ENCODE peak calls at places on chromosomes 5 and 9, in eight cellular contexts. B is head of caudate nucleus; X is heart left ventricle; G is HT1080; J is HTR-8/SVneo; H is germinal center; C is hypothalamus; L is CD8-positive, alpha-beta memory T cell. R is an unnamed sample.

GRCh38 chr9:11269036-11269435 is 656.2 kb upstream of the PTPRD start:
- DNase-seq in G (no peak), J (no peak), B (no peak), H (no peak), L (no peak), X (no peak), C (no peak), R (no peak)

GRCh38 chr9:133516961-133517350 is 7.8 kb downstream of the MYMK start:
- DNase-seq in G (no peak), H (no peak), X (peak), L (no peak), C (no peak), B (no peak), J (no peak), R (no peak)

GRCh38 chr5:119386945-119387344 is 31.1 kb downstream of the TNFAIP8 start:
- DNase-seq in H (no peak), J (no peak), B (no peak), L (no peak), G (no peak), X (peak), C (no peak), R (no peak)

GRCh38 chr5:27876071-27876470 is 837.7 kb upstream of the CDH9 start:
- DNase-seq in X (no peak), L (no peak), J (no peak), B (no peak), G (peak), C (no peak), H (no peak), R (no peak)

GRCh38 chr5:172003750-172004149 is 2.7 kb downstream of the FBXW11 start:
- DNase-seq in C (no peak), J (no peak), X (no peak), L (no peak), H (no peak), B (no peak), G (no peak), R (no peak)

GRCh38 chr9:127838375-127839078 is 15.9 kb downstream of the ENG start:
- DNase-seq in B (no peak), L (no peak), X (peak), H (no peak), J (peak), C (no peak), G (peak), R (peak)

GRCh38 chr9:35026671-35027070 is 37.1 kb downstream of the DNAJB5 start:
- DNase-seq in G (no peak), H (no peak), X (no peak), L (no peak), B (no peak), J (no peak), C (no peak), R (no peak)

GRCh38 chr9:121292051-121292450 is 24.1 kb downstream of the GSN start:
- DNase-seq in J (no peak), G (no peak), H (no peak), C (no peak), X (no peak), L (no peak), B (no peak), R (no peak)

GRCh38 chr9:73441890-73442818 is 290.5 kb downstream of the ANXA1 start:
- DNase-seq in L (no peak), X (no peak), J (no peak), H (no peak), C (no peak), B (no peak), G (peak), R (peak)

GRCh38 chr5:154860123-154860522 is 1.7 kb downstream of the CNOT8 start:
- DNase-seq in C (no peak), H (no peak), B (no peak), G (peak), X (no peak), J (no peak), L (no peak), R (peak)

GRCh38 chr5:179243333-179243732 is 101.9 kb downstream of the ADAMTS2 start:
- DNase-seq in G (no peak), B (peak), X (no peak), J (no peak), H (no peak), C (no peak), L (no peak), R (peak)

GRCh38 chr9:109475526-109475925 is 22.6 kb downstream of the PTPN3 start:
- DNase-seq in X (no peak), C (no peak), J (no peak), B (no peak), H (no peak), G (no peak), L (no peak), R (no peak)

GRCh38 chr9:79266986-79267385 is 304.8 kb upstream of the TLE4 start:
- DNase-seq in X (no peak), H (no peak), G (no peak), J (no peak), C (no peak), L (no peak), B (no peak), R (no peak)

GRCh38 chr5:134582281-134582680 is 50.3 kb downstream of the SAR1B start:
- DNase-seq in J (no peak), G (no peak), X (peak), B (no peak), H (no peak), L (no peak), C (no peak), R (no peak)

GRCh38 chr5:171581756-171582155 is 162.3 kb downstream of the FGF18 start:
- DNase-seq in J (no peak), B (no peak), G (no peak), X (no peak), L (no peak), H (no peak), C (no peak), R (no peak)

GRCh38 chr5:149917073-149917676 is 27.4 kb downstream of the PDE6A start:
- DNase-seq in B (no peak), J (no peak), L (no peak), X (no peak), G (no peak), C (no peak), H (no peak), R (no peak)

GRCh38 chr9:70470050-70471015 is 55.9 kb upstream of the KLF9 start:
- DNase-seq in X (peak), J (no peak), L (no peak), C (no peak), B (no peak), G (peak), H (no peak), R (no peak)

GRCh38 chr5:103690676-103691075 is 128.1 kb upstream of the NUDT12 start:
- DNase-seq in G (no peak), X (no peak), H (no peak), L (no peak), C (no peak), B (no peak), J (no peak), R (no peak)

GRCh38 chr5:149998281-149998680 is 2.2 kb downstream of the TIGD6 start:
- DNase-seq in X (no peak), H (no peak), B (no peak), C (no peak), G (no peak), L (no peak), J (no peak), R (no peak)

GRCh38 chr5:59187772-59188347 is 605.0 kb downstream of the RAB3C start:
- DNase-seq in L (no peak), J (no peak), H (no peak), G (peak), X (no peak), C (no peak), B (no peak), R (no peak)

GRCh38 chr9:87671478-87671877 is 54.4 kb upstream of the CTSL start:
- DNase-seq in L (no peak), H (no peak), B (no peak), G (no peak), X (no peak), J (no peak), C (no peak), R (no peak)

GRCh38 chr5:164266571-164266970 is 761.2 kb downstream of the MAT2B start:
- DNase-seq in L (no peak), J (no peak), X (no peak), H (no peak), B (no peak), G (no peak), C (no peak), R (no peak)

GRCh38 chr5:43231977-43232376 is 40.0 kb downstream of the NIM1K start:
- DNase-seq in L (no peak), G (peak), B (no peak), H (no peak), X (no peak), C (no peak), J (no peak), R (peak)

GRCh38 chr5:149333711-149334443 is 11.4 kb upstream of the GRPEL2 start:
- DNase-seq in X (no peak), H (no peak), G (no peak), L (no peak), C (no peak), J (no peak), B (no peak), R (no peak)

GRCh38 chr5:24566933-24567332 is 77.8 kb downstream of the CDH10 start:
- DNase-seq in C (no peak), G (no peak), L (no peak), J (no peak), B (no peak), H (no peak), X (no peak), R (no peak)

GRCh38 chr5:1555011-1555807 is 31.4 kb upstream of the LPCAT1 start:
- DNase-seq in L (no peak), X (no peak), B (no peak), G (peak), H (no peak), J (peak), C (no peak), R (peak)

GRCh38 chr5:143400541-143401252 is 2.8 kb downstream of the NR3C1 start:
- DNase-seq in H (no peak), X (no peak), B (no peak), J (no peak), L (no peak), C (peak), G (peak), R (peak)

GRCh38 chr5:22852807-22853670 is at the start of gene CDH12:
- DNase-seq in J (peak), B (peak), H (no peak), G (peak), X (no peak), L (no peak), C (no peak), R (no peak)

GRCh38 chr5:66933066-66933465 is 263.5 kb downstream of the CD180 start:
- DNase-seq in J (peak), G (peak), L (no peak), X (no peak), B (no peak), H (no peak), C (no peak), R (peak)

GRCh38 chr5:149288437-149288836 is 16.8 kb downstream of the AFAP1L1 start:
- DNase-seq in C (no peak), H (no peak), B (no peak), X (peak), G (no peak), L (no peak), J (no peak), R (peak)

GRCh38 chr5:135179308-135179980 is 145.4 kb upstream of the PITX1 start:
- DNase-seq in G (no peak), J (no peak), X (no peak), L (no peak), C (no peak), B (no peak), H (no peak), R (no peak)